ENCODE peak calls at places on chromosomes 3 and 15, in eight cellular contexts. K, F, X, V, T, U, S and I are unnamed samples.

GRCh38 chr15:99476413-99477222 is 89.2 kb upstream of the MEF2A start:
- DNase-seq in K (no peak), F (no peak), X (peak), V (peak), T (peak), U (peak), S (peak), I (peak)

GRCh38 chr3:128482857-128483656 is 9.9 kb downstream of the GATA2 start:
- DNase-seq in K (no peak), F (no peak), X (no peak), V (no peak), T (no peak), U (peak), S (peak), I (no peak)

GRCh38 chr3:63228677-63229076 is 49.4 kb upstream of the SYNPR start:
- DNase-seq in K (peak), F (peak), X (no peak), V (no peak), T (peak), U (no peak), S (no peak), I (no peak)

GRCh38 chr3:52004158-52004787 is 8.6 kb upstream of the RPL29 start:
- DNase-seq in K (no peak), F (no peak), X (peak), V (no peak), T (no peak), U (peak), S (no peak), I (no peak)

GRCh38 chr3:115913069-115913686 is 289.9 kb downstream of the GAP43 start:
- DNase-seq in K (peak), F (no peak), X (no peak), V (no peak), T (no peak), U (no peak), S (no peak), I (no peak)

GRCh38 chr3:106587581-106587980 is 718.8 kb upstream of the CBLB start:
- DNase-seq in K (no peak), F (no peak), X (no peak), V (no peak), T (no peak), U (no peak), S (no peak), I (no peak)

GRCh38 chr3:187066228-187066995 is 72.9 kb downstream of the RPL39L start:
- DNase-seq in K (peak), F (no peak), X (no peak), V (no peak), T (peak), U (no peak), S (no peak), I (no peak)

GRCh38 chr3:31377045-31377642 is 155.6 kb upstream of the STT3B start:
- DNase-seq in K (peak), F (no peak), X (no peak), V (no peak), T (peak), U (no peak), S (no peak), I (no peak)

GRCh38 chr3:36734742-36735141 is 29.6 kb downstream of the DCLK3 start:
- DNase-seq in K (no peak), F (no peak), X (no peak), V (no peak), T (no peak), U (no peak), S (no peak), I (no peak)

GRCh38 chr3:72625616-72626337 is 222.5 kb downstream of the SHQ1 start:
- DNase-seq in K (no peak), F (no peak), X (no peak), V (no peak), T (peak), U (no peak), S (no peak), I (no peak)

GRCh38 chr3:52119826-52120225 is 34.4 kb downstream of the POC1A start:
- DNase-seq in K (no peak), F (no peak), X (no peak), V (no peak), T (no peak), U (peak), S (no peak), I (no peak)

GRCh38 chr3:138833908-138834358 is 795 bp downstream of the PIK3CB start:
- DNase-seq in K (no peak), F (peak), X (no peak), V (no peak), T (peak), U (no peak), S (no peak), I (no peak)

GRCh38 chr3:5349343-5349742 is 161.8 kb downstream of the EDEM1 start:
- DNase-seq in K (no peak), F (no peak), X (no peak), V (no peak), T (no peak), U (no peak), S (no peak), I (no peak)

GRCh38 chr3:27758083-27758482 is 36.0 kb upstream of the EOMES start:
- DNase-seq in K (no peak), F (no peak), X (no peak), V (no peak), T (peak), U (no peak), S (peak), I (no peak)

GRCh38 chr3:106336619-106337018 is 467.8 kb upstream of the CBLB start:
- DNase-seq in K (no peak), F (no peak), X (no peak), V (no peak), T (no peak), U (no peak), S (no peak), I (no peak)

GRCh38 chr3:195080125-195080524 is 190.8 kb downstream of the XXYLT1 start:
- DNase-seq in K (peak), F (no peak), X (no peak), V (no peak), T (no peak), U (no peak), S (no peak), I (no peak)

GRCh38 chr3:119240101-119240581 is 537 bp downstream of the B4GALT4 start:
- DNase-seq in K (peak), F (no peak), X (peak), V (no peak), T (peak), U (no peak), S (no peak), I (peak)

GRCh38 chr3:158094235-158094916 is 11.8 kb downstream of the SHOX2 start:
- DNase-seq in K (no peak), F (no peak), X (peak), V (peak), T (no peak), U (peak), S (no peak), I (no peak)

GRCh38 chr3:160129459-160130061 is 95.7 kb upstream of the C3orf80 start:
- DNase-seq in K (peak), F (no peak), X (no peak), V (no peak), T (peak), U (no peak), S (peak), I (no peak)

GRCh38 chr3:24598691-24599090 is 104.0 kb upstream of the THRB start:
- DNase-seq in K (peak), F (no peak), X (no peak), V (no peak), T (peak), U (no peak), S (no peak), I (no peak)

GRCh38 chr3:14864131-14864530 is 45.4 kb downstream of the FGD5 start:
- DNase-seq in K (no peak), F (no peak), X (no peak), V (peak), T (no peak), U (no peak), S (no peak), I (no peak)

GRCh38 chr3:22734207-22734606 is 468.9 kb upstream of the UBE2E2 start:
- DNase-seq in K (no peak), F (peak), X (no peak), V (no peak), T (no peak), U (no peak), S (no peak), I (no peak)

GRCh38 chr3:71175722-71176365 is 407.7 kb downstream of the FOXP1 start:
- DNase-seq in K (no peak), F (no peak), X (no peak), V (no peak), T (no peak), U (no peak), S (no peak), I (no peak)

GRCh38 chr3:186596568-186597287 is 16.1 kb upstream of the AHSG start:
- DNase-seq in K (peak), F (no peak), X (no peak), V (no peak), T (peak), U (no peak), S (no peak), I (no peak)